ENCODE peak calls at places on chromosomes 4 and X, in nine cellular contexts. One of them, this sample, is unnamed.
A peak's percentile ranks its signal among the peaks of the same experiment; 100 is the strongest.

GRCh38 chr4:94669672-94670664 is 87.8 kb upstream of the BMPR1B start:
- DNase-seq in transverse colon: no peak
- DNase-seq in heart left ventricle: no peak
- DNase-seq in thyroid gland: no peak
- DNase-seq in A549: peak; percentile 89
- DNase-seq in sigmoid colon: no peak
- DNase-seq in Peyer's patch: no peak
- DNase-seq in IMR-90: no peak
- DNase-seq in H1: no peak
- DNase-seq in this sample: no peak

GRCh38 chr4:2335729-2336101 is 73.8 kb upstream of the MXD4 start:
- DNase-seq in transverse colon: no peak
- DNase-seq in heart left ventricle: no peak
- DNase-seq in thyroid gland: no peak
- DNase-seq in A549: no peak
- DNase-seq in sigmoid colon: no peak
- DNase-seq in Peyer's patch: peak; percentile 13
- DNase-seq in IMR-90: no peak
- DNase-seq in H1: no peak
- DNase-seq in this sample: no peak

GRCh38 chr4:172844556-172844955 is 324.1 kb upstream of the GALNT7 start:
- DNase-seq in transverse colon: no peak
- DNase-seq in heart left ventricle: no peak
- DNase-seq in thyroid gland: no peak
- DNase-seq in A549: no peak
- DNase-seq in sigmoid colon: no peak
- DNase-seq in Peyer's patch: no peak
- DNase-seq in IMR-90: no peak
- DNase-seq in H1: no peak
- DNase-seq in this sample: no peak

GRCh38 chr4:169070895-169071218 is 60.8 kb upstream of the CBR4 start:
- DNase-seq in transverse colon: peak; percentile 64
- DNase-seq in heart left ventricle: no peak
- DNase-seq in thyroid gland: no peak
- DNase-seq in A549: peak; percentile 68
- DNase-seq in sigmoid colon: no peak
- DNase-seq in Peyer's patch: no peak
- DNase-seq in IMR-90: no peak
- DNase-seq in H1: no peak
- DNase-seq in this sample: peak; percentile 70

GRCh38 chr4:81651500-81651899 is 179.8 kb upstream of the RASGEF1B start:
- DNase-seq in transverse colon: no peak
- DNase-seq in heart left ventricle: no peak
- DNase-seq in thyroid gland: no peak
- DNase-seq in A549: no peak
- DNase-seq in sigmoid colon: no peak
- DNase-seq in Peyer's patch: no peak
- DNase-seq in IMR-90: no peak
- DNase-seq in H1: no peak
- DNase-seq in this sample: no peak

GRCh38 chr4:74087481-74087880 is 11.5 kb downstream of the CXCL2 start:
- DNase-seq in transverse colon: no peak
- DNase-seq in heart left ventricle: no peak
- DNase-seq in thyroid gland: no peak
- DNase-seq in A549: no peak
- DNase-seq in sigmoid colon: no peak
- DNase-seq in Peyer's patch: no peak
- DNase-seq in IMR-90: no peak
- DNase-seq in H1: no peak
- DNase-seq in this sample: no peak

GRCh38 chrX:110055616-110056015 is 52.7 kb downstream of the TMEM164 start:
- DNase-seq in transverse colon: no peak
- DNase-seq in heart left ventricle: no peak
- DNase-seq in thyroid gland: no peak
- DNase-seq in A549: no peak
- DNase-seq in sigmoid colon: no peak
- DNase-seq in Peyer's patch: no peak
- DNase-seq in IMR-90: peak; percentile 20
- DNase-seq in H1: no peak
- DNase-seq in this sample: no peak

GRCh38 chr4:15735531-15735930 is 32.7 kb downstream of the BST1 start:
- DNase-seq in transverse colon: no peak
- DNase-seq in heart left ventricle: no peak
- DNase-seq in thyroid gland: no peak
- DNase-seq in A549: no peak
- DNase-seq in sigmoid colon: no peak
- DNase-seq in Peyer's patch: no peak
- DNase-seq in IMR-90: no peak
- DNase-seq in H1: no peak
- DNase-seq in this sample: no peak

GRCh38 chrX:17361620-17362019 is 13.4 kb upstream of the NHS start:
- DNase-seq in transverse colon: no peak
- DNase-seq in heart left ventricle: no peak
- DNase-seq in thyroid gland: peak; percentile 29
- DNase-seq in A549: peak; percentile 52
- DNase-seq in sigmoid colon: no peak
- DNase-seq in Peyer's patch: no peak
- DNase-seq in IMR-90: no peak
- DNase-seq in H1: peak; percentile 76
- DNase-seq in this sample: no peak

GRCh38 chr4:2300431-2300861 is 38.5 kb upstream of the MXD4 start:
- DNase-seq in transverse colon: no peak
- DNase-seq in heart left ventricle: peak; percentile 14
- DNase-seq in thyroid gland: no peak
- DNase-seq in A549: no peak
- DNase-seq in sigmoid colon: no peak
- DNase-seq in Peyer's patch: no peak
- DNase-seq in IMR-90: no peak
- DNase-seq in H1: no peak
- DNase-seq in this sample: no peak

GRCh38 chrX:46165411-46165810 is 379.8 kb downstream of the ZNF674 start:
- DNase-seq in transverse colon: no peak
- DNase-seq in heart left ventricle: no peak
- DNase-seq in thyroid gland: no peak
- DNase-seq in A549: no peak
- DNase-seq in sigmoid colon: no peak
- DNase-seq in Peyer's patch: no peak
- DNase-seq in IMR-90: peak; percentile 16
- DNase-seq in H1: no peak
- DNase-seq in this sample: no peak

GRCh38 chr4:86685401-86685800 is 91.3 kb downstream of the PTPN13 start:
- DNase-seq in transverse colon: no peak
- DNase-seq in heart left ventricle: no peak
- DNase-seq in thyroid gland: no peak
- DNase-seq in A549: peak; percentile 43
- DNase-seq in sigmoid colon: no peak
- DNase-seq in Peyer's patch: no peak
- DNase-seq in IMR-90: peak; percentile 12
- DNase-seq in H1: no peak
- DNase-seq in this sample: no peak

GRCh38 chr4:69576251-69576877 is 63.1 kb downstream of the UGT2A2 start:
- DNase-seq in transverse colon: no peak
- DNase-seq in heart left ventricle: no peak
- DNase-seq in thyroid gland: no peak
- DNase-seq in A549: no peak
- DNase-seq in sigmoid colon: no peak
- DNase-seq in Peyer's patch: no peak
- DNase-seq in IMR-90: no peak
- DNase-seq in H1: no peak
- DNase-seq in this sample: no peak
- H3K27ac ChIP-seq in transverse colon: no peak overlapping the region
- H3K27ac ChIP-seq in heart left ventricle: no peak overlapping the region
- H3K27ac ChIP-seq in thyroid gland: no peak overlapping the region
- H3K27ac ChIP-seq in A549: no peak overlapping the region
- H3K27ac ChIP-seq in sigmoid colon: no peak overlapping the region
- H3K27ac ChIP-seq in Peyer's patch: no peak overlapping the region
- H3K27ac ChIP-seq in IMR-90: no peak overlapping the region
- H3K27ac ChIP-seq in H1: no peak overlapping the region
- H3K27ac ChIP-seq in this sample: no peak overlapping the region

GRCh38 chr4:84497220-84497834 is 1.8 kb downstream of the NKX6-1 start:
- DNase-seq in transverse colon: no peak
- DNase-seq in heart left ventricle: no peak
- DNase-seq in thyroid gland: peak; percentile 37
- DNase-seq in A549: no peak
- DNase-seq in sigmoid colon: no peak
- DNase-seq in Peyer's patch: no peak
- DNase-seq in IMR-90: peak; percentile 2
- DNase-seq in H1: peak; percentile 60
- DNase-seq in this sample: peak; percentile 19
- H3K4me3 ChIP-seq in transverse colon: no peak overlapping the region
- H3K4me3 ChIP-seq in heart left ventricle: no peak overlapping the region
- H3K4me3 ChIP-seq in thyroid gland: peak overlapping the region; percentile 27
- H3K4me3 ChIP-seq in A549: peak overlapping the region; percentile 66
- H3K4me3 ChIP-seq in sigmoid colon: peak overlapping the region; percentile 44
- H3K4me3 ChIP-seq in Peyer's patch: peak overlapping the region; percentile 30
- H3K4me3 ChIP-seq in IMR-90: no peak overlapping the region
- H3K4me3 ChIP-seq in H1: peak overlapping the region; percentile 19
- H3K4me3 ChIP-seq in this sample: no peak overlapping the region

DNA sequence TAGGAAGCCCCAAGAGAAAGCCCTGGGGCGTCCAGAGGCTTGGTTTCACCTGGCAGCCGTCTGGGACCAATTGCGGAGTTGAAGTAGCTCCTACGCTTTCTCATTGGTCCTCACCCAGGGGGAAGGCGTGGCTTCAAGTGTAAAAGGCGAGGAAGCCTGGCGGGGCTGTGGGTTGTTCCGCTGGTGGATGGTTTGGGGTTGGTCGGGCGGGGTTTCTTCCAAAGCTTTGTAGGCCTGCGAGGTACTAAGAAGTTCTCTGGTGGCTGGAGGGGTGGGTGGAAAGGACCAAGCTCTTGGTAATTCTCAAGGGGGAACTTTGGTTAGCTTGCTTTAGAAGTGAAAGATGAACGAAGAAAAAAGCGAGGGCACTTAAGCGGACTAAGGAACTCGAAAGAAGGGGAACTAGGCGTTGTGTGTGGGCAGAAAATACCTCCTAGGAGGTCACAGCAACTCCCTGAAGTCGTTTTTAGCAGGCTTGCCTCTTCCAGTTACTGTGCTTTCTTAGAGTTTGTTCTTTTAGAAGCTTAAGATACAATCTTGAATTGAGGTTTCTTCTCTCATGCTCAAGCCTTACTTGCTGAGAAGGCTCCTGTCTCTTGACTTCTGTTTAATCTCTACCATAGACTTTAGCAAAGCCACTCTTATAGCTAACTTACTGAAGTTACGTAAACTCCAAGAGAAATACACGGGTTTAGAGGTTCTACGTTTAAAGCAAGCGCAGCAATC is 36.7 kb downstream of the CCNG2 start:
- DNase-seq in transverse colon: peak; percentile 75
- DNase-seq in heart left ventricle: peak; percentile 43
- DNase-seq in thyroid gland: peak; percentile 29
- DNase-seq in A549: no peak
- DNase-seq in sigmoid colon: peak; percentile 66
- DNase-seq in Peyer's patch: peak; percentile 94
- DNase-seq in IMR-90: no peak
- DNase-seq in H1: peak; percentile 80
- DNase-seq in this sample: peak; percentile 53
- TF ChIP-seq POLR2A in transverse colon: peak; percentile 21
- TF ChIP-seq POLR2A in heart left ventricle: no peak
- TF ChIP-seq POLR2A in thyroid gland: no peak
- TF ChIP-seq POLR2A in A549: no peak
- TF ChIP-seq POLR2A in sigmoid colon: no peak
- TF ChIP-seq POLR2A in Peyer's patch: no peak
- TF ChIP-seq POLR2A in IMR-90: no peak
- TF ChIP-seq POLR2A in H1: no peak
- TF ChIP-seq POLR2A in this sample: no peak

GRCh38 chrX:53441531-53442321 is 7.6 kb upstream of the HSD17B10 start:
- DNase-seq in transverse colon: peak; percentile 87
- DNase-seq in heart left ventricle: peak; percentile 89
- DNase-seq in thyroid gland: peak; percentile 77
- DNase-seq in A549: peak; percentile 91
- DNase-seq in sigmoid colon: peak; percentile 91
- DNase-seq in Peyer's patch: peak; percentile 72
- DNase-seq in IMR-90: peak; percentile 49
- DNase-seq in H1: peak; percentile 82
- DNase-seq in this sample: peak; percentile 84

GRCh38 chrX:53440631-53441517 is 6.7 kb upstream of the HSD17B10 start:
- DNase-seq in transverse colon: peak; percentile 72
- DNase-seq in heart left ventricle: peak; percentile 81
- DNase-seq in thyroid gland: peak; percentile 17
- DNase-seq in A549: peak; percentile 48
- DNase-seq in sigmoid colon: peak; percentile 92
- DNase-seq in Peyer's patch: peak; percentile 27
- DNase-seq in IMR-90: peak; percentile 34
- DNase-seq in H1: peak; percentile 47
- DNase-seq in this sample: peak; percentile 50

GRCh38 chrX:53438832-53439230 is 4.7 kb upstream of the HSD17B10 start:
- DNase-seq in transverse colon: no peak
- DNase-seq in heart left ventricle: no peak
- DNase-seq in thyroid gland: no peak
- DNase-seq in A549: no peak
- DNase-seq in sigmoid colon: no peak
- DNase-seq in Peyer's patch: no peak
- DNase-seq in IMR-90: no peak
- DNase-seq in H1: no peak
- DNase-seq in this sample: no peak

GRCh38 chrX:53438174-53438831 is 4.1 kb upstream of the HSD17B10 start:
- DNase-seq in transverse colon: no peak
- DNase-seq in heart left ventricle: no peak
- DNase-seq in thyroid gland: no peak
- DNase-seq in A549: no peak
- DNase-seq in sigmoid colon: no peak
- DNase-seq in Peyer's patch: no peak
- DNase-seq in IMR-90: no peak
- DNase-seq in H1: no peak
- DNase-seq in this sample: no peak

GRCh38 chrX:53440101-53440500 is 5.9 kb upstream of the HSD17B10 start:
- DNase-seq in transverse colon: no peak
- DNase-seq in heart left ventricle: no peak
- DNase-seq in thyroid gland: no peak
- DNase-seq in A549: no peak
- DNase-seq in sigmoid colon: no peak
- DNase-seq in Peyer's patch: no peak
- DNase-seq in IMR-90: no peak
- DNase-seq in H1: no peak
- DNase-seq in this sample: no peak
- H3K27ac ChIP-seq in transverse colon: peak overlapping the region; percentile 79
- H3K27ac ChIP-seq in heart left ventricle: no peak overlapping the region
- H3K27ac ChIP-seq in thyroid gland: no peak overlapping the region
- H3K27ac ChIP-seq in A549: peak overlapping the region; percentile 90
- H3K27ac ChIP-seq in sigmoid colon: peak overlapping the region; percentile 68
- H3K27ac ChIP-seq in Peyer's patch: peak overlapping the region; percentile 82
- H3K27ac ChIP-seq in IMR-90: no peak overlapping the region
- H3K27ac ChIP-seq in H1: no peak overlapping the region
- H3K27ac ChIP-seq in this sample: no peak overlapping the region

This sample was measured in body of pancreas.